ENCODE peak calls at places on chromosomes 3 and 15, in seven cellular contexts. P is NCI-H1417; U is AG09309; S is NCI-H460; I is OCI-M1; R is activated CD4-positive, CD25-positive, alpha-beta regulatory T cell; O is GDM1. J is an unnamed sample.

GRCh38 chr3:9676780-9677179 is 26.9 kb upstream of the CPNE9 start:
- DNase-seq in O (no peak), I (no peak), S (no peak), P (no peak), R (no peak), U (no peak), J (no peak)

GRCh38 chr15:101063212-101063611 is 144.1 kb downstream of the LRRK1 start:
- DNase-seq in P (no peak), O (no peak), I (no peak), R (no peak), U (no peak), S (no peak), J (no peak)

GRCh38 chr15:88300861-88301260 is 44.3 kb upstream of the NTRK3 start:
- DNase-seq in R (no peak), O (no peak), S (no peak), U (no peak), I (no peak), P (no peak), J (no peak)

GRCh38 chr3:29494305-29495036 is 213.6 kb downstream of the RBMS3 start:
- DNase-seq in O (no peak), I (no peak), U (peak), S (no peak), R (no peak), P (no peak), J (no peak)

GRCh38 chr3:195809291-195809785 is 2.4 kb downstream of the MUC4 start:
- DNase-seq in S (no peak), U (no peak), O (no peak), P (peak), R (no peak), I (no peak), J (no peak)

GRCh38 chr3:59749291-59749690 is 699.5 kb upstream of the CFAP20DC start:
- DNase-seq in R (no peak), S (no peak), O (no peak), P (no peak), I (no peak), U (no peak), J (no peak)

GRCh38 chr15:61794881-61795280 is 265.4 kb downstream of the VPS13C start:
- DNase-seq in O (no peak), U (no peak), I (no peak), R (no peak), S (no peak), P (no peak), J (no peak)

GRCh38 chr15:45921978-45922377 is 287.1 kb downstream of the SQOR start:
- DNase-seq in R (no peak), P (no peak), U (no peak), S (no peak), I (no peak), O (no peak), J (no peak)

GRCh38 chr3:15579071-15579470 is 22.3 kb downstream of the HACL1 start:
- DNase-seq in P (no peak), I (no peak), O (no peak), S (no peak), R (no peak), U (no peak), J (no peak)

GRCh38 chr3:43353923-43354670 is 67.8 kb downstream of the SNRK start:
- DNase-seq in U (no peak), R (no peak), O (no peak), I (no peak), P (no peak), S (no peak), J (no peak)

GRCh38 chr3:141243295-141243707 is 11.7 kb downstream of the PXYLP1 start:
- DNase-seq in U (no peak), S (no peak), I (no peak), R (peak), O (no peak), P (peak), J (peak)